ENCODE peak calls at places on chromosomes 1 and 21, in six cellular contexts. C, L, Z, R, E and S are unnamed samples.

GRCh38 chr21:44260791-44261190 is 906 bp downstream of the DNMT3L start:
- DNase-seq in C (no peak), L (no peak), Z (no peak), R (no peak), E (no peak), S (no peak)

GRCh38 chr1:165563551-165563950 is 19.8 kb downstream of the LRRC52 start:
- DNase-seq in C (no peak), L (no peak), Z (no peak), R (no peak), E (no peak), S (no peak)

GRCh38 chr1:29121516-29121937 is 2.2 kb downstream of the TMEM200B start:
- DNase-seq in C (no peak), L (no peak), Z (no peak), R (no peak), E (no peak), S (no peak)

GRCh38 chr1:240171907-240172306 is 80.2 kb downstream of the FMN2 start:
- DNase-seq in C (no peak), L (no peak), Z (no peak), R (no peak), E (no peak), S (no peak)

GRCh38 chr1:8077120-8077573 is 51.0 kb upstream of the ERRFI1 start:
- DNase-seq in C (peak), L (no peak), Z (no peak), R (no peak), E (no peak), S (peak)

GRCh38 chr21:44785620-44786344 is 15.8 kb downstream of the UBE2G2 start:
- DNase-seq in C (no peak), L (no peak), Z (no peak), R (peak), E (no peak), S (no peak)

GRCh38 chr1:202708456-202709275 is 1.6 kb downstream of the SYT2 start:
- DNase-seq in C (no peak), L (no peak), Z (no peak), R (no peak), E (no peak), S (no peak)

GRCh38 chr1:210800756-210801155 is 333.2 kb downstream of the KCNH1 start:
- DNase-seq in C (no peak), L (no peak), Z (no peak), R (no peak), E (no peak), S (no peak)

GRCh38 chr1:219882116-219882515 is 46.2 kb downstream of the SLC30A10 start:
- DNase-seq in C (no peak), L (no peak), Z (no peak), R (no peak), E (no peak), S (no peak)

GRCh38 chr1:193118803-193119730 is 2.8 kb upstream of the CDC73 start:
- DNase-seq in C (no peak), L (no peak), Z (no peak), R (no peak), E (no peak), S (no peak)

GRCh38 chr1:118210051-118210722 is 25.2 kb upstream of the SPAG17 start:
- DNase-seq in C (no peak), L (no peak), Z (no peak), R (no peak), E (no peak), S (no peak)

GRCh38 chr1:211643324-211644212 is 31.9 kb downstream of the NEK2 start:
- DNase-seq in C (peak), L (peak), Z (no peak), R (peak), E (no peak), S (no peak)

GRCh38 chr1:200028586-200029034 is 1.1 kb downstream of the NR5A2 start:
- DNase-seq in C (no peak), L (peak), Z (no peak), R (peak), E (no peak), S (no peak)

GRCh38 chr21:41973427-41973831 is 19.6 kb upstream of the C2CD2 start:
- DNase-seq in C (peak), L (no peak), Z (no peak), R (no peak), E (no peak), S (no peak)

GRCh38 chr1:20058531-20058930 is 11.5 kb upstream of the PLA2G5 start:
- DNase-seq in C (no peak), L (no peak), Z (peak), R (no peak), E (no peak), S (no peak)

GRCh38 chr1:63024132-63024531 is 240.2 kb downstream of the ATG4C start:
- DNase-seq in C (no peak), L (no peak), Z (no peak), R (no peak), E (no peak), S (no peak)

GRCh38 chr1:108877324-108877812 is 583 bp downstream of the GPSM2 start:
- DNase-seq in C (no peak), L (no peak), Z (peak), R (peak), E (no peak), S (no peak)

GRCh38 chr1:52360595-52360968 is 5.4 kb downstream of the CC2D1B start:
- DNase-seq in C (no peak), L (no peak), Z (no peak), R (no peak), E (no peak), S (no peak)

GRCh38 chr1:205255941-205256780 is 28.4 kb downstream of the TMCC2 start:
- DNase-seq in C (peak), L (peak), Z (peak), R (peak), E (peak), S (peak)

GRCh38 chr21:45923146-45923545 is 58.4 kb upstream of the COL6A1 start:
- DNase-seq in C (peak), L (no peak), Z (peak), R (no peak), E (peak), S (peak)

GRCh38 chr1:183159960-183160359 is 26.1 kb upstream of the LAMC2 start:
- DNase-seq in C (peak), L (peak), Z (no peak), R (peak), E (no peak), S (no peak)

GRCh38 chr1:33137800-33138199 is 44.0 kb downstream of the TRIM62 start:
- DNase-seq in C (no peak), L (no peak), Z (peak), R (no peak), E (no peak), S (no peak)

GRCh38 chr1:113255728-113256347 is 134.5 kb upstream of the MAGI3 start:
- DNase-seq in C (no peak), L (no peak), Z (no peak), R (no peak), E (no peak), S (no peak)

GRCh38 chr1:91764471-91765115 is 121.4 kb downstream of the TGFBR3 start:
- DNase-seq in C (no peak), L (no peak), Z (no peak), R (no peak), E (no peak), S (no peak)

GRCh38 chr1:222457513-222457912 is 90.4 kb downstream of the HHIPL2 start:
- DNase-seq in C (no peak), L (no peak), Z (no peak), R (no peak), E (no peak), S (no peak)

GRCh38 chr21:44643911-44644310 is 2.3 kb upstream of the KRTAP10-11 start:
- DNase-seq in C (no peak), L (no peak), Z (no peak), R (no peak), E (no peak), S (no peak)

GRCh38 chr1:222761171-222761570 is 24.2 kb downstream of the FAM177B start:
- DNase-seq in C (no peak), L (no peak), Z (no peak), R (no peak), E (no peak), S (no peak)

GRCh38 chr1:213989740-213990472 is 2.1 kb downstream of the PROX1 start:
- DNase-seq in C (no peak), L (peak), Z (no peak), R (peak), E (no peak), S (no peak)

GRCh38 chr21:45192332-45192731 is 95.4 kb downstream of the POFUT2 start:
- DNase-seq in C (no peak), L (no peak), Z (no peak), R (no peak), E (no peak), S (no peak)

GRCh38 chr1:239976130-239976968 is 115.3 kb upstream of the FMN2 start:
- DNase-seq in C (no peak), L (peak), Z (peak), R (no peak), E (no peak), S (no peak)

GRCh38 chr1:10824821-10825540 is 28.5 kb upstream of the CASZ1 start:
- DNase-seq in C (no peak), L (no peak), Z (peak), R (no peak), E (no peak), S (no peak)

GRCh38 chr1:66764994-66765578 is 12.8 kb downstream of the DYNLT5 start:
- DNase-seq in C (no peak), L (peak), Z (peak), R (peak), E (no peak), S (no peak)

GRCh38 chr1:1622578-1623094 is 7.3 kb downstream of the MIB2 start:
- DNase-seq in C (no peak), L (no peak), Z (no peak), R (no peak), E (no peak), S (no peak)

GRCh38 chr1:185402930-185403329 is 85.9 kb upstream of the IVNS1ABP start:
- DNase-seq in C (no peak), L (no peak), Z (no peak), R (no peak), E (no peak), S (no peak)

GRCh38 chr1:178189814-178190213 is 95.9 kb downstream of the RASAL2 start:
- DNase-seq in C (no peak), L (peak), Z (peak), R (no peak), E (no peak), S (no peak)

GRCh38 chr21:33247596-33247995 is 17.9 kb downstream of the IFNAR2 start:
- DNase-seq in C (no peak), L (no peak), Z (no peak), R (no peak), E (no peak), S (no peak)

GRCh38 chr21:33976082-33976979 is 60.7 kb upstream of the ATP5PO start:
- DNase-seq in C (no peak), L (no peak), Z (no peak), R (no peak), E (peak), S (peak)

GRCh38 chr1:58592521-58593134 is 15.6 kb upstream of the TACSTD2 start:
- DNase-seq in C (peak), L (no peak), Z (no peak), R (no peak), E (peak), S (no peak)

GRCh38 chr1:2174348-2175054 is 20.1 kb downstream of the FAAP20 start:
- DNase-seq in C (no peak), L (peak), Z (peak), R (peak), E (no peak), S (no peak)